ENCODE peak calls at places on chromosomes 12 and 14, in seven cellular contexts. A is GM12878, F is HCT116, B is SK-N-SH, O is HepG2, N is K562, Z is H1. D is an unnamed sample.

GRCh38 chr12:117093918-117094630 is 5.1 kb downstream of the TESC start:
- DNase-seq in A (no peak), F (no peak), B (no peak), O (no peak), N (no peak), Z (no peak), D (no peak)

GRCh38 chr12:56546680-56547079 is 25.1 kb downstream of the RBMS2 start:
- DNase-seq in A (no peak), F (no peak), B (no peak), O (no peak), N (no peak), Z (no peak), D (no peak)

GRCh38 chr14:100476012-100476822 is 111.0 kb downstream of the BEGAIN start:
- DNase-seq in A (no peak), F (peak; percentile 94), B (no peak), O (peak; percentile 95), N (no peak), Z (no peak), D (no peak)

GRCh38 chr14:31867570-31867969 is 209.5 kb upstream of the ARHGAP5 start:
- DNase-seq in A (no peak), F (no peak), B (no peak), O (peak; percentile 59), N (no peak), Z (no peak), D (no peak)

GRCh38 chr14:67816326-67817009 is at the start of gene ZFYVE26:
- DNase-seq in A (peak; percentile 98), F (peak; percentile 90), B (peak; percentile 91), O (peak; percentile 98), N (peak; percentile 89), Z (peak; percentile 86), D (peak; percentile 79)

GRCh38 chr12:49825360-49825970 is 2.7 kb downstream of the NCKAP5L start:
- DNase-seq in A (no peak), F (no peak), B (no peak), O (no peak), N (no peak), Z (no peak), D (no peak)

GRCh38 chr14:102824832-102825231 is 47.6 kb downstream of the TRAF3 start:
- DNase-seq in A (no peak), F (no peak), B (no peak), O (no peak), N (no peak), Z (no peak), D (no peak)

GRCh38 chr12:13183621-13184020 is 12.9 kb upstream of the EMP1 start:
- DNase-seq in A (no peak), F (no peak), B (no peak), O (no peak), N (no peak), Z (no peak), D (no peak)

GRCh38 chr12:11959117-11959823 is 111.5 kb upstream of the BCL2L14 start:
- DNase-seq in A (no peak), F (no peak), B (no peak), O (peak; percentile 48), N (no peak), Z (no peak), D (no peak)

GRCh38 chr14:35789651-35790050 is 19.4 kb downstream of the RALGAPA1 start:
- DNase-seq in A (no peak), F (no peak), B (no peak), O (no peak), N (no peak), Z (no peak), D (no peak)

GRCh38 chr12:81255456-81255855 is 177.6 kb downstream of the ACSS3 start:
- DNase-seq in A (no peak), F (no peak), B (no peak), O (no peak), N (no peak), Z (no peak), D (no peak)

GRCh38 chr12:82359115-82359478 is 768 bp downstream of the METTL25 start:
- DNase-seq in A (no peak), F (no peak), B (peak; percentile 44), O (no peak), N (no peak), Z (no peak), D (no peak)

GRCh38 chr14:34110531-34110930 is 159.7 kb upstream of the EGLN3 start:
- DNase-seq in A (no peak), F (no peak), B (no peak), O (no peak), N (no peak), Z (no peak), D (no peak)

GRCh38 chr14:103534576-103535061 is 5.6 kb downstream of the TRMT61A start:
- DNase-seq in A (no peak), F (no peak), B (no peak), O (no peak), N (no peak), Z (no peak), D (no peak)

GRCh38 chr12:120314220-120314619 is 12.1 kb downstream of the SIRT4 start:
- DNase-seq in A (no peak), F (no peak), B (no peak), O (no peak), N (peak; percentile 40), Z (no peak), D (no peak)

GRCh38 chr14:70640938-70641547 is 673 bp upstream of the TTC9 start:
- DNase-seq in A (peak; percentile 60), F (no peak), B (peak; percentile 68), O (no peak), N (no peak), Z (no peak), D (peak; percentile 57)

GRCh38 chr12:104630230-104630670 is 173.5 kb downstream of the CHST11 start:
- DNase-seq in A (no peak), F (no peak), B (no peak), O (no peak), N (no peak), Z (no peak), D (no peak)

GRCh38 chr12:1006255-1006654 is 15.2 kb downstream of the ERC1 start:
- DNase-seq in A (no peak), F (no peak), B (no peak), O (no peak), N (no peak), Z (no peak), D (no peak)

GRCh38 chr14:100547633-100548294 is 39.5 kb downstream of the BEGAIN start:
- DNase-seq in A (no peak), F (peak; percentile 55), B (no peak), O (no peak), N (no peak), Z (no peak), D (peak; percentile 78)

GRCh38 chr14:51386983-51387730 is 147.1 kb downstream of the TMX1 start:
- DNase-seq in A (no peak), F (no peak), B (no peak), O (no peak), N (no peak), Z (no peak), D (no peak)

GRCh38 chr12:130186631-130187269 is 24.5 kb downstream of the FZD10 start:
- DNase-seq in A (no peak), F (no peak), B (no peak), O (no peak), N (no peak), Z (no peak), D (no peak)

GRCh38 chr12:40620564-40621019 is 71.6 kb upstream of the CNTN1 start:
- DNase-seq in A (no peak), F (no peak), B (no peak), O (no peak), N (no peak), Z (no peak), D (no peak)

DNA sequence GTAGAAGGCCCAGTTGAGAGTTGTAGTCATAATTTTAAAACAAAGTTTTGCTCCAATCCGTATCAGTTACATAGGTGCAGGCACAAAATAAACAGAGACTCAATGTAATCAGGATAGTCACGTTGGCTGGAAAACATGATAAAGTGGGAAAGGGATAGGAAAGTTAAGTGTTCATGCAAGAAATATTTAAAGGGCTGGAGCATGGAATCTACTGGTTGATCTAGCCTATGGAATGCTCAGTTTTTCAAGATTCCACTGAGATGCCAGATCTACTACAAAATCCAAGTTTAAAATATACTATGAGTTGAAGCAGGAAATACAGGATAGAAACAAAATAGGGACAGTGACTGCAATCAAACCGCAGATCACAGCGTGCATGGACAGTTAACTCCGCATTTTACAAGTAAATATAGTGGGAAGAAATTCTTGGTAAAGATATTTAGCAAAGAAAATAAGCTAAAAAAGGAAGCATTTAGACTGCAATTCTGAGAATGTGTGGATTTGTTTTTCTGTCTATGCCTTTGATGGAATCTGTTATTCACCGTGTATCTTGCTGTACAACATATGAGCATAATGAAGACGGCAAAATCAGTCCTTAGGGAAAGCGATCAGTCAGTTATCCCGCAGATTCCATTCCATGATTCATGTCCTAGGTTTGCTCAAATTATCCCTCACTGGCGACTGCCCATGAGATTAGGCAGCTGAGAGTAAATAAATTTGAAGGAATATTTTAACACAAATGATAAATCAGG is 1044.3 kb downstream of the FLRT2 start:
- DNase-seq in A (no peak), F (no peak), B (no peak), O (peak; percentile 0), N (no peak), Z (no peak), D (no peak)
- TF ChIP-seq JUND in A (no peak), F (no peak), B (no peak), O (no peak), N (no peak), Z (no peak), D (no peak)

GRCh38 chr12:39239484-39240143 is 203.3 kb downstream of the KIF21A start:
- DNase-seq in A (no peak), F (no peak), B (no peak), O (no peak), N (no peak), Z (no peak), D (no peak)

GRCh38 chr12:39240144-39240486 is 202.8 kb downstream of the KIF21A start:
- DNase-seq in A (no peak), F (no peak), B (no peak), O (no peak), N (no peak), Z (no peak), D (no peak)

GRCh38 chr12:39235990-39236767 is 206.7 kb downstream of the KIF21A start:
- DNase-seq in A (no peak), F (no peak), B (no peak), O (no peak), N (no peak), Z (no peak), D (no peak)

GRCh38 chr12:39240573-39240972 is 202.3 kb downstream of the KIF21A start:
- DNase-seq in A (no peak), F (no peak), B (no peak), O (no peak), N (no peak), Z (no peak), D (no peak)

GRCh38 chr12:39236994-39237393 is 205.9 kb downstream of the KIF21A start:
- DNase-seq in A (no peak), F (no peak), B (no peak), O (no peak), N (no peak), Z (no peak), D (no peak)
- TF ChIP-seq JUND in A (no peak), F (no peak), B (peak; percentile 70), O (no peak), N (no peak), Z (no peak), D (no peak)

GRCh38 chr14:97499790-97500481 is 702.8 kb downstream of the VRK1 start:
- DNase-seq in A (no peak), F (no peak), B (no peak), O (no peak), N (no peak), Z (no peak), D (no peak)
- TF ChIP-seq JUND in A (no peak), F (no peak), B (no peak), O (no peak), N (no peak), Z (no peak), D (no peak)

GRCh38 chr12:131831021-131831571 is 2.9 kb downstream of the MMP17 start:
- DNase-seq in A (no peak), F (no peak), B (no peak), O (no peak), N (no peak), Z (no peak), D (no peak)
- TF ChIP-seq JUND in A (no peak), F (no peak), B (no peak), O (no peak), N (no peak), Z (no peak), D (no peak)

D was measured in T47D.